ENCODE peak calls at places on chromosomes 16 and 17, in eight cellular contexts. One of them, this sample, is unnamed.
A peak's percentile ranks its signal among the peaks of the same experiment; 100 is the strongest.

GRCh38 chr16:51155199-51155607 is 4.1 kb upstream of the SALL1 start:
- DNase-seq in psoas muscle: no peak
- DNase-seq in upper lobe of right lung: no peak
- DNase-seq in K562: no peak
- DNase-seq in NB4: no peak
- DNase-seq in A549: no peak
- DNase-seq in AG04450: no peak
- DNase-seq in bronchial epithelial cell: no peak
- DNase-seq in this sample: no peak

GRCh38 chr16:75529959-75530358 is 5.9 kb downstream of the CHST5 start:
- DNase-seq in psoas muscle: no peak
- DNase-seq in upper lobe of right lung: peak; percentile 45
- DNase-seq in K562: no peak
- DNase-seq in NB4: no peak
- DNase-seq in A549: no peak
- DNase-seq in AG04450: no peak
- DNase-seq in bronchial epithelial cell: no peak
- DNase-seq in this sample: no peak

GRCh38 chr17:14138649-14139048 is 69.3 kb downstream of the COX10 start:
- DNase-seq in psoas muscle: no peak
- DNase-seq in upper lobe of right lung: no peak
- DNase-seq in K562: no peak
- DNase-seq in NB4: no peak
- DNase-seq in A549: no peak
- DNase-seq in AG04450: no peak
- DNase-seq in bronchial epithelial cell: no peak
- DNase-seq in this sample: no peak

GRCh38 chr16:73071131-73071940 is 23.4 kb upstream of the ZFHX3 start:
- DNase-seq in psoas muscle: peak; percentile 52
- DNase-seq in upper lobe of right lung: peak; percentile 75
- DNase-seq in K562: no peak
- DNase-seq in NB4: no peak
- DNase-seq in A549: no peak
- DNase-seq in AG04450: no peak
- DNase-seq in bronchial epithelial cell: no peak
- DNase-seq in this sample: no peak

GRCh38 chr17:5812590-5812989 is 228.3 kb upstream of the NLRP1 start:
- DNase-seq in psoas muscle: no peak
- DNase-seq in upper lobe of right lung: no peak
- DNase-seq in K562: no peak
- DNase-seq in NB4: no peak
- DNase-seq in A549: no peak
- DNase-seq in AG04450: no peak
- DNase-seq in bronchial epithelial cell: no peak
- DNase-seq in this sample: no peak

GRCh38 chr17:7997186-7997585 is 5.2 kb upstream of the GUCY2D start:
- DNase-seq in psoas muscle: no peak
- DNase-seq in upper lobe of right lung: no peak
- DNase-seq in K562: no peak
- DNase-seq in NB4: peak; percentile 41
- DNase-seq in A549: peak; percentile 68
- DNase-seq in AG04450: no peak
- DNase-seq in bronchial epithelial cell: peak; percentile 39
- DNase-seq in this sample: no peak

GRCh38 chr17:65434878-65435277 is 126.6 kb downstream of the AXIN2 start:
- DNase-seq in psoas muscle: no peak
- DNase-seq in upper lobe of right lung: no peak
- DNase-seq in K562: no peak
- DNase-seq in NB4: no peak
- DNase-seq in A549: no peak
- DNase-seq in AG04450: no peak
- DNase-seq in bronchial epithelial cell: no peak
- DNase-seq in this sample: no peak

GRCh38 chr16:85436636-85437160 is 176.4 kb upstream of the GSE1 start:
- DNase-seq in psoas muscle: no peak
- DNase-seq in upper lobe of right lung: no peak
- DNase-seq in K562: peak; percentile 99
- DNase-seq in NB4: no peak
- DNase-seq in A549: no peak
- DNase-seq in AG04450: no peak
- DNase-seq in bronchial epithelial cell: no peak
- DNase-seq in this sample: no peak

GRCh38 chr17:75927286-75927922 is 13.4 kb downstream of the FBF1 start:
- DNase-seq in psoas muscle: no peak
- DNase-seq in upper lobe of right lung: no peak
- DNase-seq in K562: peak; percentile 74
- DNase-seq in NB4: peak; percentile 57
- DNase-seq in A549: peak; percentile 80
- DNase-seq in AG04450: no peak
- DNase-seq in bronchial epithelial cell: peak; percentile 82
- DNase-seq in this sample: peak; percentile 27

GRCh38 chr16:87637357-87637756 is 35.0 kb downstream of the JPH3 start:
- DNase-seq in psoas muscle: no peak
- DNase-seq in upper lobe of right lung: no peak
- DNase-seq in K562: no peak
- DNase-seq in NB4: no peak
- DNase-seq in A549: no peak
- DNase-seq in AG04450: no peak
- DNase-seq in bronchial epithelial cell: no peak
- DNase-seq in this sample: no peak

GRCh38 chr17:57911021-57911420 is 44.2 kb downstream of the CUEDC1 start:
- DNase-seq in psoas muscle: no peak
- DNase-seq in upper lobe of right lung: no peak
- DNase-seq in K562: no peak
- DNase-seq in NB4: no peak
- DNase-seq in A549: no peak
- DNase-seq in AG04450: no peak
- DNase-seq in bronchial epithelial cell: no peak
- DNase-seq in this sample: no peak

GRCh38 chr16:17350212-17350611 is 120.5 kb downstream of the XYLT1 start:
- DNase-seq in psoas muscle: no peak
- DNase-seq in upper lobe of right lung: no peak
- DNase-seq in K562: no peak
- DNase-seq in NB4: no peak
- DNase-seq in A549: no peak
- DNase-seq in AG04450: no peak
- DNase-seq in bronchial epithelial cell: no peak
- DNase-seq in this sample: no peak

GRCh38 chr16:56329887-56330286 is 95.5 kb downstream of the AMFR start:
- DNase-seq in psoas muscle: no peak
- DNase-seq in upper lobe of right lung: no peak
- DNase-seq in K562: no peak
- DNase-seq in NB4: no peak
- DNase-seq in A549: no peak
- DNase-seq in AG04450: no peak
- DNase-seq in bronchial epithelial cell: no peak
- DNase-seq in this sample: no peak

GRCh38 chr17:39701012-39701783 is 1.3 kb downstream of the ERBB2 start:
- DNase-seq in psoas muscle: no peak
- DNase-seq in upper lobe of right lung: no peak
- DNase-seq in K562: no peak
- DNase-seq in NB4: no peak
- DNase-seq in A549: peak; percentile 36
- DNase-seq in AG04450: no peak
- DNase-seq in bronchial epithelial cell: no peak
- DNase-seq in this sample: no peak

GRCh38 chr16:22375117-22375962 is 921 bp upstream of the CDR2 start:
- DNase-seq in psoas muscle: no peak
- DNase-seq in upper lobe of right lung: no peak
- DNase-seq in K562: no peak
- DNase-seq in NB4: peak; percentile 27
- DNase-seq in A549: no peak
- DNase-seq in AG04450: no peak
- DNase-seq in bronchial epithelial cell: no peak
- DNase-seq in this sample: no peak

GRCh38 chr17:8333281-8333680 is 6.4 kb upstream of the ODF4 start:
- DNase-seq in psoas muscle: no peak
- DNase-seq in upper lobe of right lung: no peak
- DNase-seq in K562: no peak
- DNase-seq in NB4: no peak
- DNase-seq in A549: no peak
- DNase-seq in AG04450: no peak
- DNase-seq in bronchial epithelial cell: no peak
- DNase-seq in this sample: no peak

GRCh38 chr17:18074566-18075272 is 13.0 kb upstream of the DRG2 start:
- DNase-seq in psoas muscle: no peak
- DNase-seq in upper lobe of right lung: no peak
- DNase-seq in K562: peak; percentile 45
- DNase-seq in NB4: no peak
- DNase-seq in A549: no peak
- DNase-seq in AG04450: no peak
- DNase-seq in bronchial epithelial cell: no peak
- DNase-seq in this sample: no peak

GRCh38 chr16:88479795-88480760 is 27.0 kb downstream of the ZFPM1 start:
- DNase-seq in psoas muscle: no peak
- DNase-seq in upper lobe of right lung: no peak
- DNase-seq in K562: no peak
- DNase-seq in NB4: peak; percentile 70
- DNase-seq in A549: no peak
- DNase-seq in AG04450: no peak
- DNase-seq in bronchial epithelial cell: no peak
- DNase-seq in this sample: no peak

GRCh38 chr17:82929011-82929622 is 89.3 kb upstream of the ZNF750 start:
- DNase-seq in psoas muscle: peak; percentile 14
- DNase-seq in upper lobe of right lung: peak; percentile 60
- DNase-seq in K562: no peak
- DNase-seq in NB4: no peak
- DNase-seq in A549: no peak
- DNase-seq in AG04450: no peak
- DNase-seq in bronchial epithelial cell: no peak
- DNase-seq in this sample: no peak

GRCh38 chr16:22109258-22109898 is 17.0 kb downstream of the VWA3A start:
- DNase-seq in psoas muscle: no peak
- DNase-seq in upper lobe of right lung: no peak
- DNase-seq in K562: no peak
- DNase-seq in NB4: no peak
- DNase-seq in A549: no peak
- DNase-seq in AG04450: no peak
- DNase-seq in bronchial epithelial cell: no peak
- DNase-seq in this sample: no peak

GRCh38 chr16:53090271-53090590 is 35.4 kb downstream of the CHD9 start:
- DNase-seq in psoas muscle: no peak
- DNase-seq in upper lobe of right lung: no peak
- DNase-seq in K562: no peak
- DNase-seq in NB4: no peak
- DNase-seq in A549: no peak
- DNase-seq in AG04450: no peak
- DNase-seq in bronchial epithelial cell: no peak
- DNase-seq in this sample: no peak
- H3K4me3 ChIP-seq in psoas muscle: peak overlapping the region; percentile 26
- H3K4me3 ChIP-seq in upper lobe of right lung: no peak overlapping the region
- H3K4me3 ChIP-seq in K562: no peak overlapping the region
- H3K4me3 ChIP-seq in NB4: no peak overlapping the region
- H3K4me3 ChIP-seq in A549: no peak overlapping the region
- H3K4me3 ChIP-seq in AG04450: peak overlapping the region; percentile 29
- H3K4me3 ChIP-seq in bronchial epithelial cell: no peak overlapping the region
- H3K4me3 ChIP-seq in this sample: no peak overlapping the region

DNA sequence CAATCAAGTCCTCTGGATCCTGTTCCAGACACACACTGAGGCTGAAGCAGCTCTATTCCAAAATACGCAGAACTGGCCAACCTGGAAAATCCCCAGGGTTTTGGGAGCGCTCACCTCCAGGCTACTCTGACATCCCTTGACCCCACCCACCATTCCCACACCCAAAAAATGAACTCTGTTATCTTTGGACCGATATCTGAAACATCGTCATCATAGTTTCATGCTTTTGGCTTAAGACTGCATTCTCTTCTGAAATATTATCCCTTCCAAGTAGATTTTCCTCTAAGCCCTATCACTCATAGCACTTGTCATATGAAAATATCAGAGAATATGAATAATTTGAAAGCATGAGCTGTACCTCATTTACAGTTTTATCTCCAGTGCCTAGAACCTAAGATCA is 34.7 kb downstream of the VAT1L start:
- DNase-seq in psoas muscle: no peak
- DNase-seq in upper lobe of right lung: no peak
- DNase-seq in K562: no peak
- DNase-seq in NB4: no peak
- DNase-seq in A549: no peak
- DNase-seq in AG04450: no peak
- DNase-seq in bronchial epithelial cell: no peak
- DNase-seq in this sample: no peak
- TF ChIP-seq CTCF in psoas muscle: no peak
- TF ChIP-seq CTCF in upper lobe of right lung: no peak
- TF ChIP-seq CTCF in K562: no peak
- TF ChIP-seq CTCF in NB4: no peak
- TF ChIP-seq CTCF in A549: no peak
- TF ChIP-seq CTCF in AG04450: no peak
- TF ChIP-seq CTCF in bronchial epithelial cell: no peak
- TF ChIP-seq CTCF in this sample: no peak

GRCh38 chr16:67329901-67330300 is 3.3 kb downstream of the LRRC36 start:
- DNase-seq in psoas muscle: no peak
- DNase-seq in upper lobe of right lung: no peak
- DNase-seq in K562: no peak
- DNase-seq in NB4: no peak
- DNase-seq in A549: no peak
- DNase-seq in AG04450: no peak
- DNase-seq in bronchial epithelial cell: peak; percentile 65
- DNase-seq in this sample: no peak

GRCh38 chr16:67327774-67328173 is 1.2 kb downstream of the LRRC36 start:
- DNase-seq in psoas muscle: no peak
- DNase-seq in upper lobe of right lung: no peak
- DNase-seq in K562: no peak
- DNase-seq in NB4: no peak
- DNase-seq in A549: no peak
- DNase-seq in AG04450: no peak
- DNase-seq in bronchial epithelial cell: no peak
- DNase-seq in this sample: no peak

GRCh38 chr16:67326472-67327309 is at the start of the genes KCTD19 and LRRC36:
- DNase-seq in psoas muscle: peak; percentile 57
- DNase-seq in upper lobe of right lung: peak; percentile 91
- DNase-seq in K562: peak; percentile 91
- DNase-seq in NB4: no peak
- DNase-seq in A549: peak; percentile 93
- DNase-seq in AG04450: no peak
- DNase-seq in bronchial epithelial cell: no peak
- DNase-seq in this sample: no peak

DNA sequence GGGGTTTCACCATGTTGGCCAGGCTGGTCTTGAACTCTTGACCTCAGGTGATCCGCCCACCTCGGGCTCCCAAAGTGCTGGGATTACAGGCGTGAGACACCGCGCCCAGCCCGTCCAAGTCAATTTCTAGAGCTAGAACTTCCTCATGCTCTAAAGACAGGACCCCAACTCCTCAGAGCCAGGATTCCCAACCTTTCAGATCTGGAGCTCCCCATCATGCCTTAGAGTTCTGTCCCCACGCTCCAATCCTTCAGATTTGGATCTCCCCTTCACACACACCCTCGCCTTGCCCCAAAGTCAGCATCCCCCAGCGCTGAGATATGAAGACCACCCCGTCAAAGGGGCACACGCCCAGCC is 448 bp downstream of the KCTD19 start:
- DNase-seq in psoas muscle: no peak
- DNase-seq in upper lobe of right lung: no peak
- DNase-seq in K562: no peak
- DNase-seq in NB4: no peak
- DNase-seq in A549: no peak
- DNase-seq in AG04450: no peak
- DNase-seq in bronchial epithelial cell: no peak
- DNase-seq in this sample: no peak
- H3K4me3 ChIP-seq in psoas muscle: peak overlapping the region; percentile 58
- H3K4me3 ChIP-seq in upper lobe of right lung: peak overlapping the region; percentile 52
- H3K4me3 ChIP-seq in K562: peak overlapping the region; percentile 66
- H3K4me3 ChIP-seq in NB4: no peak overlapping the region
- H3K4me3 ChIP-seq in A549: peak overlapping the region; percentile 60
- H3K4me3 ChIP-seq in AG04450: peak overlapping the region; percentile 61
- H3K4me3 ChIP-seq in bronchial epithelial cell: no peak overlapping the region
- H3K4me3 ChIP-seq in this sample: no peak overlapping the region

GRCh38 chr17:43814026-43814425 is 18.9 kb downstream of the MPP3 start:
- DNase-seq in psoas muscle: no peak
- DNase-seq in upper lobe of right lung: no peak
- DNase-seq in K562: no peak
- DNase-seq in NB4: no peak
- DNase-seq in A549: peak; percentile 37
- DNase-seq in AG04450: no peak
- DNase-seq in bronchial epithelial cell: no peak
- DNase-seq in this sample: no peak
- TF ChIP-seq CTCF in psoas muscle: no peak
- TF ChIP-seq CTCF in upper lobe of right lung: no peak
- TF ChIP-seq CTCF in K562: peak; percentile 14
- TF ChIP-seq CTCF in NB4: no peak
- TF ChIP-seq CTCF in A549: no peak
- TF ChIP-seq CTCF in AG04450: no peak
- TF ChIP-seq CTCF in bronchial epithelial cell: no peak
- TF ChIP-seq CTCF in this sample: no peak

This sample was measured in LNCaP clone FGC.